ENCODE peak calls at places on chromosome 12, in ten cellular contexts. N, O, B, E, P, L, M, F, G and V are unnamed samples. For H3K4me1, the result is how much of the 10 kb centered on the place peaks cover.

GRCh38 chr12:96986883-96987523 is 79.9 kb downstream of the NEDD1 start:
- DNase-seq in F (no peak), N (peak), B (no peak), L (no peak), P (peak), E (peak), M (no peak), G (no peak), O (no peak), V (no peak)

GRCh38 chr12:72271401-72271740 is 799 bp upstream of the TRHDE start:
- DNase-seq in O (peak), E (no peak), N (no peak), B (no peak), M (no peak), P (peak), F (peak), L (peak), G (no peak), V (no peak)

GRCh38 chr12:79233341-79233761 is 368.8 kb downstream of the SYT1 start:
- DNase-seq in P (no peak), E (no peak), N (no peak), M (no peak), L (no peak), O (no peak), F (no peak), G (no peak), B (no peak), V (no peak)

GRCh38 chr12:107873223-107873622 is 98.7 kb downstream of the ASCL4 start:
- DNase-seq in G (no peak), O (no peak), P (no peak), E (peak), N (no peak), F (no peak), B (no peak), M (no peak), L (no peak), V (no peak)

GRCh38 chr12:100128509-100128908 is 14.2 kb downstream of the BLTP3B start:
- DNase-seq in N (peak), F (peak), P (peak), L (peak), E (peak), M (peak), G (no peak), O (no peak), B (peak), V (no peak)

GRCh38 chr12:109946505-109946904 is 46.4 kb downstream of the TCHP start:
- DNase-seq in N (peak), G (no peak), F (peak), E (peak), L (no peak), M (no peak), P (peak), O (no peak), B (peak), V (no peak)

GRCh38 chr12:111443586-111443985 is 37.9 kb downstream of the SH2B3 start:
- DNase-seq in F (no peak), N (no peak), M (peak), E (peak), L (peak), G (no peak), O (no peak), P (peak), B (no peak), V (no peak)

GRCh38 chr12:1398673-1399072 is 195.7 kb downstream of the FBXL14 start:
- DNase-seq in E (no peak), G (no peak), O (no peak), M (no peak), P (peak), F (no peak), B (no peak), N (no peak), L (no peak), V (no peak)

GRCh38 chr12:14681640-14682039 is 14.8 kb downstream of the GUCY2C start:
- DNase-seq in P (no peak), N (no peak), F (no peak), G (no peak), L (no peak), M (no peak), O (no peak), B (no peak), E (no peak), V (no peak)

GRCh38 chr12:68479261-68479581 is 131.5 kb upstream of the RAP1B start:
- DNase-seq in B (peak), G (no peak), M (no peak), O (no peak), E (no peak), L (no peak), P (peak), F (no peak), N (peak), V (no peak)

GRCh38 chr12:12718382-12718761 is 1.2 kb downstream of the CDKN1B start:
- DNase-seq in F (no peak), N (peak), L (no peak), E (no peak), B (no peak), O (no peak), P (no peak), M (no peak), G (no peak), V (peak)

GRCh38 chr12:110577717-110578521 is 5.2 kb downstream of the PPTC7 start:
- DNase-seq in P (peak), B (peak), M (peak), G (no peak), E (peak), N (no peak), F (no peak), O (no peak), L (no peak), V (no peak)

GRCh38 chr12:11446372-11446771 is 51.0 kb upstream of the PRB2 start:
- DNase-seq in F (no peak), M (peak), L (no peak), N (no peak), G (no peak), O (no peak), B (no peak), P (no peak), E (no peak), V (no peak)

GRCh38 chr12:117526756-117527479 is 165.5 kb upstream of the NOS1 start:
- DNase-seq in F (no peak), N (peak), E (peak), M (no peak), L (no peak), O (no peak), P (no peak), G (no peak), B (no peak), V (no peak)

GRCh38 chr12:1989111-1989510 is 15.1 kb downstream of the DCP1B start:
- DNase-seq in G (no peak), F (no peak), M (no peak), B (no peak), O (no peak), E (no peak), N (no peak), P (no peak), L (no peak), V (no peak)

GRCh38 chr12:62351326-62351725 is 91.1 kb downstream of the USP15 start:
- DNase-seq in M (no peak), G (no peak), F (no peak), N (no peak), P (no peak), B (no peak), O (no peak), E (no peak), L (no peak), V (no peak)

GRCh38 chr12:12919666-12920435 is 28.5 kb downstream of the GPRC5A start:
- DNase-seq in E (peak), M (no peak), P (no peak), G (no peak), L (no peak), N (no peak), B (no peak), F (no peak), O (no peak), V (no peak)

GRCh38 chr12:4449862-4450222 is 4.2 kb upstream of the FGF6 start:
- DNase-seq in P (no peak), G (no peak), L (no peak), F (no peak), M (peak), O (no peak), B (no peak), E (peak), N (peak), V (peak)

GRCh38 chr12:118704517-118704916 is 276.8 kb upstream of the SRRM4 start:
- DNase-seq in B (no peak), O (no peak), P (no peak), E (peak), F (no peak), L (no peak), G (no peak), N (no peak), M (no peak), V (no peak)

GRCh38 chr12:62722971-62723680 is 211.8 kb downstream of the PPM1H start:
- DNase-seq in F (no peak), P (peak), O (no peak), N (no peak), M (no peak), G (no peak), B (no peak), L (no peak), E (no peak), V (no peak)

GRCh38 chr12:8860165-8860961 is 37.9 kb downstream of the A2ML1 start:
- DNase-seq in E (peak), N (peak), O (peak), F (peak), L (peak), P (peak), M (peak), B (peak), G (no peak), V (no peak)

GRCh38 chr12:25644964-25645363 is 91.9 kb upstream of the LMNTD1 start:
- DNase-seq in L (no peak), M (no peak), N (no peak), B (no peak), P (no peak), O (no peak), F (no peak), E (no peak), G (no peak), V (no peak)

GRCh38 chr12:5678186-5678585 is 246.3 kb downstream of the NTF3 start:
- DNase-seq in B (no peak), L (no peak), F (no peak), G (no peak), N (no peak), M (no peak), E (no peak), P (no peak), O (no peak), V (no peak)

GRCh38 chr12:4277856-4278581 is 4.5 kb downstream of the CCND2 start:
- DNase-seq in E (no peak), M (no peak), L (no peak), N (no peak), G (no peak), P (no peak), F (no peak), B (no peak), O (no peak), V (no peak)

GRCh38 chr12:71607494-71608330 is 55.9 kb downstream of the ZFC3H1 start:
- DNase-seq in N (no peak), L (no peak), E (no peak), B (no peak), F (no peak), P (no peak), O (no peak), G (no peak), M (no peak), V (no peak)

GRCh38 chr12:132218915-132219314 is 74.7 kb downstream of the NOC4L start:
- DNase-seq in B (no peak), M (no peak), L (no peak), N (peak), P (no peak), F (no peak), E (peak), O (no peak), G (no peak), V (no peak)

GRCh38 chr12:92703777-92704176 is 988 bp downstream of the PLEKHG7 start:
- DNase-seq in O (no peak), B (no peak), F (no peak), M (no peak), G (no peak), E (no peak), N (no peak), L (no peak), P (no peak), V (no peak)

GRCh38 chr12:77998236-77998786 is 167.6 kb downstream of the NAV3 start:
- DNase-seq in P (no peak), F (no peak), O (no peak), N (no peak), B (no peak), G (no peak), L (no peak), M (no peak), E (no peak), V (no peak)

GRCh38 chr12:12008931-12009611 is 61.7 kb upstream of the BCL2L14 start:
- DNase-seq in E (peak), N (peak), F (no peak), M (peak), G (no peak), O (no peak), L (no peak), B (peak), P (peak), V (peak)

GRCh38 chr12:65022960-65023359 is 98.1 kb downstream of the WIF1 start:
- DNase-seq in L (no peak), B (no peak), F (no peak), P (no peak), G (no peak), O (no peak), M (no peak), N (no peak), E (no peak), V (no peak)

GRCh38 chr12:121033625-121034349 is 5.3 kb downstream of the OASL start:
- DNase-seq in M (peak), P (no peak), L (no peak), F (no peak), O (no peak), E (no peak), G (no peak), B (peak), N (peak), V (no peak)

GRCh38 chr12:89999699-90000505 is 291.3 kb upstream of the ATP2B1 start:
- DNase-seq in L (no peak), F (no peak), G (no peak), P (peak), O (no peak), M (no peak), E (no peak), N (no peak), B (peak), V (no peak)

DNA sequence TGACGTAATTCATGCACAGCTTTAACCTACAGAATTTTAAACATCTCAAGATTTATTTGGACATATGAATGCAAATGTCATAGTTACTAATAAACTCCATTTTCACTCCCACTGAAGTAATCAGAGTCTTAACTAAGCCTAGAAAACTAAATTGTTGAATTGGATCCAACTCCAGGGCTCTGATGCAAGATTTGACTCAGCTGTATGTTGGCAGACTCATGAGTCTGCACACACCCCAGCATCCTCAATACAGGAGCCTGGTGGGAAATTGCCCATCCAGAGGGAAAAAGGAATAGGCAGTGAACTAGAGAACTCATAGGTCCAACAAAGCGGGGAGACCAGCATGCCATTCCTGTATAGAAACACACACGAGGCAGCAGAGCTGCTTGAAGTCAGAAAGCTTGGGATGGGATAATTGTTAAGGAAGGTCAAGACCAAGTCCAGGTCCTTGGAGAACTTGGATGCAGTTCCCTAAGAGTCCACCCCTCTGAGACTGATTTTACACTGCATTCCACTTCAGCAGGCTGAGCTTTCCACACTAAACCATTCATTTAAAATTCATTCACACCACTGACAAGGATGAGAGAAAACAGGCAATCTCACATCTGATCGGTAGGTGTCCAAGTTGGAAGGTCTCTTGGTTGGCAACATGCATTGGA is 14.5 kb downstream of the TMTC1 start:
- DNase-seq in B (peak), E (no peak), G (no peak), P (peak), N (no peak), L (no peak), O (no peak), F (no peak), M (peak), V (no peak)
- TF ChIP-seq CTCF in B (no peak), E (peak), G (no peak), P (no peak), N (no peak), L (no peak), O (no peak), F (no peak), M (peak), V (no peak)

GRCh38 chr12:94649349-94650142 is 811 bp downstream of the TMCC3 start:
- DNase-seq in M (peak), G (no peak), B (peak), O (peak), P (peak), N (peak), L (peak), F (peak), E (peak), V (peak)
- H3K27ac ChIP-seq in M (peak), G (peak), B (no peak), O (peak), P (no peak), N (peak), L (peak), F (peak), E (no peak), V (peak)

DNA sequence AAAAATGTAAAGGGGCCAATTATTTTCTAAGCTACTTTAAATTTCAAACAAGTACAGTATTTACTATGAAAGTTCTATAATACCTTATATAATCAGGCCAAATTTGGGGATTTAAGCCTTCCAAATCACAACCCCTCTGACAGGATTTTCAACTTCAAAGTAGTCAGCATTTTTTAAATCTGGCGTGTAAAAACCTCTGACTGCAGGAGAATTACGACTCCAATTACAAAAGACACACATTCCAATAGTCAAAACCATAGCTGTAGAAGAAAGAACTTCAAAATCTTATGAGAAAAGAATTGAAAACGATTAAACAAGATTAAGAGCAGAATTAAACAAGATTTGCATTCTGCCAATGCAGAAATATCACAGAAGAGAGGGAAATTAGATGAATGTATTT is 12.7 kb downstream of the OSBPL8 start:
- DNase-seq in E (no peak), G (no peak), B (no peak), N (no peak), F (no peak), P (no peak), M (no peak), O (no peak), L (no peak), V (no peak)
- H3K4me1 ChIP-seq in E (under half), G (under half), B (under half), N (under half), F (under half), P (under half), M (under half), O (half or more), L (under half), V (under half)

GRCh38 chr12:51406299-51406698 is 15.1 kb upstream of the GALNT6 start:
- DNase-seq in B (no peak), L (no peak), E (peak), N (no peak), P (no peak), F (no peak), M (no peak), O (no peak), G (no peak), V (no peak)
- TF ChIP-seq CTCF in B (no peak), L (no peak), E (no peak), N (no peak), P (no peak), F (no peak), M (no peak), O (no peak), G (no peak), V (no peak)